ENCODE peak calls at places on chromosome 16, in seven cellular contexts. O, G, I, T, Z, J and K are unnamed samples.

GRCh38 chr16:15521390-15521757 is 87.0 kb downstream of the BMERB1 start:
- DNase-seq in O (no peak), G (no peak), I (no peak), T (no peak), Z (no peak), J (no peak), K (no peak)

GRCh38 chr16:85835227-85835751 is 35.8 kb downstream of the COX4I1 start:
- DNase-seq in O (no peak), G (no peak), I (no peak), T (no peak), Z (no peak), J (no peak), K (no peak)

GRCh38 chr16:67115649-67116048 is 5.9 kb downstream of the PHAF1 start:
- DNase-seq in O (no peak), G (no peak), I (peak), T (no peak), Z (no peak), J (no peak), K (no peak)

GRCh38 chr16:81291117-81291516 is 23.6 kb upstream of the GAN start:
- DNase-seq in O (no peak), G (no peak), I (no peak), T (no peak), Z (no peak), J (no peak), K (no peak)

GRCh38 chr16:65229191-65229662 is 107.4 kb upstream of the CDH11 start:
- DNase-seq in O (no peak), G (peak), I (no peak), T (no peak), Z (no peak), J (no peak), K (no peak)

GRCh38 chr16:74865922-74866598 is 91.4 kb upstream of the FA2H start:
- DNase-seq in O (no peak), G (peak), I (no peak), T (no peak), Z (no peak), J (no peak), K (no peak)

GRCh38 chr16:383326-384020 is 1.7 kb upstream of the PGAP6 start:
- DNase-seq in O (peak), G (peak), I (peak), T (peak), Z (no peak), J (no peak), K (peak)

GRCh38 chr16:19227643-19228042 is 57.9 kb upstream of the CLEC19A start:
- DNase-seq in O (no peak), G (peak), I (no peak), T (no peak), Z (no peak), J (no peak), K (no peak)

GRCh38 chr16:83956336-83957289 is 3.6 kb downstream of the OSGIN1 start:
- DNase-seq in O (peak), G (peak), I (peak), T (peak), Z (peak), J (peak), K (peak)

GRCh38 chr16:78106659-78107058 is 7.2 kb downstream of the WWOX start:
- DNase-seq in O (no peak), G (no peak), I (no peak), T (no peak), Z (no peak), J (no peak), K (no peak)

GRCh38 chr16:82451449-82451848 is 175.3 kb upstream of the CDH13 start:
- DNase-seq in O (no peak), G (no peak), I (no peak), T (no peak), Z (no peak), J (no peak), K (no peak)

GRCh38 chr16:81652798-81653505 is 126.1 kb upstream of the PLCG2 start:
- DNase-seq in O (no peak), G (peak), I (no peak), T (no peak), Z (no peak), J (no peak), K (no peak)

GRCh38 chr16:424033-424622 is 1.3 kb upstream of the RAB11FIP3 start:
- DNase-seq in O (peak), G (no peak), I (peak), T (no peak), Z (peak), J (no peak), K (peak)

GRCh38 chr16:24977673-24978065 is 37.5 kb downstream of the ARHGAP17 start:
- DNase-seq in O (no peak), G (peak), I (no peak), T (no peak), Z (no peak), J (no peak), K (no peak)

GRCh38 chr16:48963901-48964615 is 317.6 kb downstream of the CBLN1 start:
- DNase-seq in O (no peak), G (no peak), I (peak), T (no peak), Z (no peak), J (no peak), K (no peak)